ENCODE peak calls at places on chromosomes 7 and 10, in ten cellular contexts. One of them, this sample, is unnamed.

GRCh38 chr7:90119178-90119971 is 34.9 kb upstream of the STEAP1 start:
- DNase-seq in AG09309: no peak
- DNase-seq in activated naive CD8-positive, alpha-beta T cell treated with anti-CD3 and anti-CD28 coated beads for 36 hours: peak
- DNase-seq in nephron progenitor cell: peak
- DNase-seq in mucosa of descending colon: peak
- DNase-seq in stimulated activated CD4-positive, alpha-beta T cell treated with anti-CD3 and anti-CD28 coated beads, Interleukin-1b, Interleukin-23, amount 100 ng/mL, for 1 hour: no peak
- DNase-seq in Caki2: peak
- DNase-seq in prostate gland: peak
- DNase-seq in trophoblast cell: no peak
- DNase-seq in aorta: peak
- DNase-seq in this sample: peak

GRCh38 chr7:102260856-102261255 is 25.8 kb upstream of the SH2B2 start:
- DNase-seq in AG09309: no peak
- DNase-seq in activated naive CD8-positive, alpha-beta T cell treated with anti-CD3 and anti-CD28 coated beads for 36 hours: no peak
- DNase-seq in nephron progenitor cell: peak
- DNase-seq in mucosa of descending colon: no peak
- DNase-seq in stimulated activated CD4-positive, alpha-beta T cell treated with anti-CD3 and anti-CD28 coated beads, Interleukin-1b, Interleukin-23, amount 100 ng/mL, for 1 hour: no peak
- DNase-seq in Caki2: no peak
- DNase-seq in prostate gland: no peak
- DNase-seq in trophoblast cell: peak
- DNase-seq in aorta: no peak
- DNase-seq in this sample: peak

GRCh38 chr7:97835296-97836138 is 36.7 kb downstream of the ASNS start:
- DNase-seq in AG09309: peak
- DNase-seq in activated naive CD8-positive, alpha-beta T cell treated with anti-CD3 and anti-CD28 coated beads for 36 hours: peak
- DNase-seq in nephron progenitor cell: peak
- DNase-seq in mucosa of descending colon: no peak
- DNase-seq in stimulated activated CD4-positive, alpha-beta T cell treated with anti-CD3 and anti-CD28 coated beads, Interleukin-1b, Interleukin-23, amount 100 ng/mL, for 1 hour: no peak
- DNase-seq in Caki2: peak
- DNase-seq in prostate gland: peak
- DNase-seq in trophoblast cell: peak
- DNase-seq in aorta: peak
- DNase-seq in this sample: peak

GRCh38 chr10:125448596-125448995 is 234.4 kb downstream of the TEX36 start:
- DNase-seq in AG09309: no peak
- DNase-seq in activated naive CD8-positive, alpha-beta T cell treated with anti-CD3 and anti-CD28 coated beads for 36 hours: no peak
- DNase-seq in nephron progenitor cell: peak
- DNase-seq in mucosa of descending colon: no peak
- DNase-seq in stimulated activated CD4-positive, alpha-beta T cell treated with anti-CD3 and anti-CD28 coated beads, Interleukin-1b, Interleukin-23, amount 100 ng/mL, for 1 hour: no peak
- DNase-seq in Caki2: no peak
- DNase-seq in prostate gland: no peak
- DNase-seq in trophoblast cell: no peak
- DNase-seq in aorta: no peak
- DNase-seq in this sample: no peak

GRCh38 chr7:26657139-26657753 is 207.1 kb downstream of the SKAP2 start:
- DNase-seq in AG09309: no peak
- DNase-seq in activated naive CD8-positive, alpha-beta T cell treated with anti-CD3 and anti-CD28 coated beads for 36 hours: no peak
- DNase-seq in nephron progenitor cell: no peak
- DNase-seq in mucosa of descending colon: no peak
- DNase-seq in stimulated activated CD4-positive, alpha-beta T cell treated with anti-CD3 and anti-CD28 coated beads, Interleukin-1b, Interleukin-23, amount 100 ng/mL, for 1 hour: no peak
- DNase-seq in Caki2: no peak
- DNase-seq in prostate gland: no peak
- DNase-seq in trophoblast cell: no peak
- DNase-seq in aorta: no peak
- DNase-seq in this sample: no peak

GRCh38 chr10:10804998-10805737 is 212.5 kb upstream of the CELF2 start:
- DNase-seq in AG09309: peak
- DNase-seq in activated naive CD8-positive, alpha-beta T cell treated with anti-CD3 and anti-CD28 coated beads for 36 hours: no peak
- DNase-seq in nephron progenitor cell: no peak
- DNase-seq in mucosa of descending colon: no peak
- DNase-seq in stimulated activated CD4-positive, alpha-beta T cell treated with anti-CD3 and anti-CD28 coated beads, Interleukin-1b, Interleukin-23, amount 100 ng/mL, for 1 hour: no peak
- DNase-seq in Caki2: peak
- DNase-seq in prostate gland: no peak
- DNase-seq in trophoblast cell: no peak
- DNase-seq in aorta: no peak
- DNase-seq in this sample: peak

GRCh38 chr7:135147899-135148721 is at the start of gene TMEM140:
- DNase-seq in AG09309: no peak
- DNase-seq in activated naive CD8-positive, alpha-beta T cell treated with anti-CD3 and anti-CD28 coated beads for 36 hours: peak
- DNase-seq in nephron progenitor cell: no peak
- DNase-seq in mucosa of descending colon: peak
- DNase-seq in stimulated activated CD4-positive, alpha-beta T cell treated with anti-CD3 and anti-CD28 coated beads, Interleukin-1b, Interleukin-23, amount 100 ng/mL, for 1 hour: no peak
- DNase-seq in Caki2: peak
- DNase-seq in prostate gland: peak
- DNase-seq in trophoblast cell: peak
- DNase-seq in aorta: no peak
- DNase-seq in this sample: no peak

GRCh38 chr10:9096288-9096687 is 1041.8 kb downstream of the GATA3 start:
- DNase-seq in AG09309: no peak
- DNase-seq in activated naive CD8-positive, alpha-beta T cell treated with anti-CD3 and anti-CD28 coated beads for 36 hours: peak
- DNase-seq in nephron progenitor cell: no peak
- DNase-seq in mucosa of descending colon: no peak
- DNase-seq in stimulated activated CD4-positive, alpha-beta T cell treated with anti-CD3 and anti-CD28 coated beads, Interleukin-1b, Interleukin-23, amount 100 ng/mL, for 1 hour: no peak
- DNase-seq in Caki2: no peak
- DNase-seq in prostate gland: no peak
- DNase-seq in trophoblast cell: no peak
- DNase-seq in aorta: no peak
- DNase-seq in this sample: no peak

GRCh38 chr10:34815174-34816066 is at the start of gene PARD3:
- DNase-seq in AG09309: no peak
- DNase-seq in activated naive CD8-positive, alpha-beta T cell treated with anti-CD3 and anti-CD28 coated beads for 36 hours: peak
- DNase-seq in nephron progenitor cell: peak
- DNase-seq in mucosa of descending colon: peak
- DNase-seq in stimulated activated CD4-positive, alpha-beta T cell treated with anti-CD3 and anti-CD28 coated beads, Interleukin-1b, Interleukin-23, amount 100 ng/mL, for 1 hour: no peak
- DNase-seq in Caki2: peak
- DNase-seq in prostate gland: peak
- DNase-seq in trophoblast cell: peak
- DNase-seq in aorta: peak
- DNase-seq in this sample: no peak

GRCh38 chr7:158082761-158083160 is 504.9 kb downstream of the PTPRN2 start:
- DNase-seq in AG09309: no peak
- DNase-seq in activated naive CD8-positive, alpha-beta T cell treated with anti-CD3 and anti-CD28 coated beads for 36 hours: no peak
- DNase-seq in nephron progenitor cell: no peak
- DNase-seq in mucosa of descending colon: no peak
- DNase-seq in stimulated activated CD4-positive, alpha-beta T cell treated with anti-CD3 and anti-CD28 coated beads, Interleukin-1b, Interleukin-23, amount 100 ng/mL, for 1 hour: no peak
- DNase-seq in Caki2: no peak
- DNase-seq in prostate gland: no peak
- DNase-seq in trophoblast cell: no peak
- DNase-seq in aorta: peak
- DNase-seq in this sample: no peak

GRCh38 chr7:24967696-24968095 is 12.3 kb downstream of the OSBPL3 start:
- DNase-seq in AG09309: no peak
- DNase-seq in activated naive CD8-positive, alpha-beta T cell treated with anti-CD3 and anti-CD28 coated beads for 36 hours: no peak
- DNase-seq in nephron progenitor cell: no peak
- DNase-seq in mucosa of descending colon: no peak
- DNase-seq in stimulated activated CD4-positive, alpha-beta T cell treated with anti-CD3 and anti-CD28 coated beads, Interleukin-1b, Interleukin-23, amount 100 ng/mL, for 1 hour: no peak
- DNase-seq in Caki2: no peak
- DNase-seq in prostate gland: no peak
- DNase-seq in trophoblast cell: no peak
- DNase-seq in aorta: no peak
- DNase-seq in this sample: no peak

GRCh38 chr7:18940577-18941134 is 176.8 kb downstream of the TWIST1 start:
- DNase-seq in AG09309: no peak
- DNase-seq in activated naive CD8-positive, alpha-beta T cell treated with anti-CD3 and anti-CD28 coated beads for 36 hours: no peak
- DNase-seq in nephron progenitor cell: no peak
- DNase-seq in mucosa of descending colon: no peak
- DNase-seq in stimulated activated CD4-positive, alpha-beta T cell treated with anti-CD3 and anti-CD28 coated beads, Interleukin-1b, Interleukin-23, amount 100 ng/mL, for 1 hour: no peak
- DNase-seq in Caki2: no peak
- DNase-seq in prostate gland: no peak
- DNase-seq in trophoblast cell: no peak
- DNase-seq in aorta: no peak
- DNase-seq in this sample: no peak

GRCh38 chr7:47979832-47980181 is 392 bp upstream of the HUS1 start:
- DNase-seq in AG09309: no peak
- DNase-seq in activated naive CD8-positive, alpha-beta T cell treated with anti-CD3 and anti-CD28 coated beads for 36 hours: no peak
- DNase-seq in nephron progenitor cell: no peak
- DNase-seq in mucosa of descending colon: no peak
- DNase-seq in stimulated activated CD4-positive, alpha-beta T cell treated with anti-CD3 and anti-CD28 coated beads, Interleukin-1b, Interleukin-23, amount 100 ng/mL, for 1 hour: no peak
- DNase-seq in Caki2: no peak
- DNase-seq in prostate gland: no peak
- DNase-seq in trophoblast cell: no peak
- DNase-seq in aorta: no peak
- DNase-seq in this sample: no peak

GRCh38 chr7:131745645-131746248 is 189.3 kb upstream of the PODXL start:
- DNase-seq in AG09309: no peak
- DNase-seq in activated naive CD8-positive, alpha-beta T cell treated with anti-CD3 and anti-CD28 coated beads for 36 hours: no peak
- DNase-seq in nephron progenitor cell: peak
- DNase-seq in mucosa of descending colon: no peak
- DNase-seq in stimulated activated CD4-positive, alpha-beta T cell treated with anti-CD3 and anti-CD28 coated beads, Interleukin-1b, Interleukin-23, amount 100 ng/mL, for 1 hour: no peak
- DNase-seq in Caki2: peak
- DNase-seq in prostate gland: no peak
- DNase-seq in trophoblast cell: no peak
- DNase-seq in aorta: no peak
- DNase-seq in this sample: peak

GRCh38 chr7:105877736-105878135 is 1.3 kb upstream of the ATXN7L1 start:
- DNase-seq in AG09309: no peak
- DNase-seq in activated naive CD8-positive, alpha-beta T cell treated with anti-CD3 and anti-CD28 coated beads for 36 hours: no peak
- DNase-seq in nephron progenitor cell: no peak
- DNase-seq in mucosa of descending colon: no peak
- DNase-seq in stimulated activated CD4-positive, alpha-beta T cell treated with anti-CD3 and anti-CD28 coated beads, Interleukin-1b, Interleukin-23, amount 100 ng/mL, for 1 hour: no peak
- DNase-seq in Caki2: no peak
- DNase-seq in prostate gland: no peak
- DNase-seq in trophoblast cell: no peak
- DNase-seq in aorta: no peak
- DNase-seq in this sample: no peak

GRCh38 chr10:68578945-68579344 is 18.8 kb downstream of the TET1 start:
- DNase-seq in AG09309: no peak
- DNase-seq in activated naive CD8-positive, alpha-beta T cell treated with anti-CD3 and anti-CD28 coated beads for 36 hours: no peak
- DNase-seq in nephron progenitor cell: no peak
- DNase-seq in mucosa of descending colon: no peak
- DNase-seq in stimulated activated CD4-positive, alpha-beta T cell treated with anti-CD3 and anti-CD28 coated beads, Interleukin-1b, Interleukin-23, amount 100 ng/mL, for 1 hour: no peak
- DNase-seq in Caki2: no peak
- DNase-seq in prostate gland: no peak
- DNase-seq in trophoblast cell: no peak
- DNase-seq in aorta: no peak
- DNase-seq in this sample: no peak

GRCh38 chr7:148791506-148791905 is 92.6 kb downstream of the EZH2 start:
- DNase-seq in AG09309: no peak
- DNase-seq in activated naive CD8-positive, alpha-beta T cell treated with anti-CD3 and anti-CD28 coated beads for 36 hours: no peak
- DNase-seq in nephron progenitor cell: no peak
- DNase-seq in mucosa of descending colon: no peak
- DNase-seq in stimulated activated CD4-positive, alpha-beta T cell treated with anti-CD3 and anti-CD28 coated beads, Interleukin-1b, Interleukin-23, amount 100 ng/mL, for 1 hour: no peak
- DNase-seq in Caki2: no peak
- DNase-seq in prostate gland: no peak
- DNase-seq in trophoblast cell: no peak
- DNase-seq in aorta: no peak
- DNase-seq in this sample: no peak

GRCh38 chr10:105023706-105024105 is 382.6 kb downstream of the SORCS3 start:
- DNase-seq in AG09309: no peak
- DNase-seq in activated naive CD8-positive, alpha-beta T cell treated with anti-CD3 and anti-CD28 coated beads for 36 hours: no peak
- DNase-seq in nephron progenitor cell: no peak
- DNase-seq in mucosa of descending colon: no peak
- DNase-seq in stimulated activated CD4-positive, alpha-beta T cell treated with anti-CD3 and anti-CD28 coated beads, Interleukin-1b, Interleukin-23, amount 100 ng/mL, for 1 hour: no peak
- DNase-seq in Caki2: peak
- DNase-seq in prostate gland: no peak
- DNase-seq in trophoblast cell: no peak
- DNase-seq in aorta: no peak
- DNase-seq in this sample: peak

GRCh38 chr10:48981310-48981907 is 41.8 kb upstream of the LRRC18 start:
- DNase-seq in AG09309: no peak
- DNase-seq in activated naive CD8-positive, alpha-beta T cell treated with anti-CD3 and anti-CD28 coated beads for 36 hours: peak
- DNase-seq in nephron progenitor cell: peak
- DNase-seq in mucosa of descending colon: no peak
- DNase-seq in stimulated activated CD4-positive, alpha-beta T cell treated with anti-CD3 and anti-CD28 coated beads, Interleukin-1b, Interleukin-23, amount 100 ng/mL, for 1 hour: no peak
- DNase-seq in Caki2: peak
- DNase-seq in prostate gland: peak
- DNase-seq in trophoblast cell: peak
- DNase-seq in aorta: peak
- DNase-seq in this sample: peak

This sample was measured in astrocyte.